ENCODE peak calls at places on chromosomes 12 and 14, in ten cellular contexts. One of them, this sample, is unnamed.
A peak's percentile ranks its signal among the peaks of the same experiment; 100 is the strongest.

GRCh38 chr14:21880918-21881317 is 207.3 kb upstream of the OR4E1 start:
- DNase-seq in C1 segment of cervical spinal cord: no peak
- DNase-seq in T-helper 9 cell: no peak
- DNase-seq in RKO: no peak
- DNase-seq in Jurkat, Clone E6-1: no peak
- DNase-seq in MV-4-11: no peak
- DNase-seq in AG09319: no peak
- DNase-seq in neural crest cell: no peak
- DNase-seq in PC-3: no peak
- DNase-seq in activated T-cell treated with anti-CD3 and anti-CD28 coated beads, Interleukin-2, amount 50 U/mL, for 1 hour: no peak
- DNase-seq in this sample: no peak

GRCh38 chr12:59615392-59616165 is 19.8 kb downstream of the SLC16A7 start:
- DNase-seq in RKO: no peak
- DNase-seq in activated T-cell treated with anti-CD3 and anti-CD28 coated beads, Interleukin-2, amount 50 U/mL, for 1 hour: no peak
- DNase-seq in PC-3: no peak
- DNase-seq in AG09319: no peak
- DNase-seq in MV-4-11: no peak
- DNase-seq in Jurkat, Clone E6-1: no peak
- DNase-seq in neural crest cell: no peak
- DNase-seq in C1 segment of cervical spinal cord: no peak
- DNase-seq in T-helper 9 cell: no peak
- DNase-seq in this sample: no peak

GRCh38 chr12:114190971-114191370 is 215.0 kb downstream of the TBX5 start:
- DNase-seq in activated T-cell treated with anti-CD3 and anti-CD28 coated beads, Interleukin-2, amount 50 U/mL, for 1 hour: no peak
- DNase-seq in RKO: no peak
- DNase-seq in neural crest cell: no peak
- DNase-seq in PC-3: no peak
- DNase-seq in T-helper 9 cell: no peak
- DNase-seq in AG09319: no peak
- DNase-seq in C1 segment of cervical spinal cord: no peak
- DNase-seq in MV-4-11: no peak
- DNase-seq in Jurkat, Clone E6-1: no peak
- DNase-seq in this sample: no peak

GRCh38 chr14:93685121-93685520 is 103.2 kb downstream of the PRIMA1 start:
- DNase-seq in AG09319: no peak
- DNase-seq in activated T-cell treated with anti-CD3 and anti-CD28 coated beads, Interleukin-2, amount 50 U/mL, for 1 hour: no peak
- DNase-seq in C1 segment of cervical spinal cord: no peak
- DNase-seq in RKO: no peak
- DNase-seq in T-helper 9 cell: no peak
- DNase-seq in Jurkat, Clone E6-1: no peak
- DNase-seq in neural crest cell: no peak
- DNase-seq in MV-4-11: no peak
- DNase-seq in PC-3: no peak
- DNase-seq in this sample: no peak

GRCh38 chr12:68189766-68190700 is 30.5 kb upstream of the IFNG start:
- DNase-seq in MV-4-11: peak; percentile 50
- DNase-seq in Jurkat, Clone E6-1: peak; percentile 19
- DNase-seq in PC-3: peak; percentile 39
- DNase-seq in C1 segment of cervical spinal cord: no peak
- DNase-seq in neural crest cell: no peak
- DNase-seq in AG09319: no peak
- DNase-seq in RKO: peak; percentile 45
- DNase-seq in T-helper 9 cell: no peak
- DNase-seq in activated T-cell treated with anti-CD3 and anti-CD28 coated beads, Interleukin-2, amount 50 U/mL, for 1 hour: no peak
- DNase-seq in this sample: no peak

GRCh38 chr12:84910549-84911241 is 1.9 kb downstream of the SLC6A15 start:
- DNase-seq in RKO: no peak
- DNase-seq in T-helper 9 cell: no peak
- DNase-seq in PC-3: no peak
- DNase-seq in C1 segment of cervical spinal cord: no peak
- DNase-seq in AG09319: no peak
- DNase-seq in activated T-cell treated with anti-CD3 and anti-CD28 coated beads, Interleukin-2, amount 50 U/mL, for 1 hour: no peak
- DNase-seq in neural crest cell: peak; percentile 3
- DNase-seq in MV-4-11: no peak
- DNase-seq in Jurkat, Clone E6-1: no peak
- DNase-seq in this sample: no peak

GRCh38 chr12:51863363-51863920 is 14.9 kb upstream of the FIGNL2 start:
- DNase-seq in T-helper 9 cell: no peak
- DNase-seq in PC-3: no peak
- DNase-seq in AG09319: no peak
- DNase-seq in Jurkat, Clone E6-1: no peak
- DNase-seq in activated T-cell treated with anti-CD3 and anti-CD28 coated beads, Interleukin-2, amount 50 U/mL, for 1 hour: no peak
- DNase-seq in MV-4-11: peak; percentile 45
- DNase-seq in C1 segment of cervical spinal cord: no peak
- DNase-seq in neural crest cell: no peak
- DNase-seq in RKO: no peak
- DNase-seq in this sample: no peak

GRCh38 chr14:83294941-83295340 is 1761.3 kb upstream of the SEL1L start:
- DNase-seq in activated T-cell treated with anti-CD3 and anti-CD28 coated beads, Interleukin-2, amount 50 U/mL, for 1 hour: no peak
- DNase-seq in PC-3: no peak
- DNase-seq in MV-4-11: no peak
- DNase-seq in neural crest cell: no peak
- DNase-seq in C1 segment of cervical spinal cord: no peak
- DNase-seq in RKO: no peak
- DNase-seq in AG09319: no peak
- DNase-seq in Jurkat, Clone E6-1: no peak
- DNase-seq in T-helper 9 cell: no peak
- DNase-seq in this sample: no peak

GRCh38 chr12:109394891-109395290 is 47.2 kb downstream of the MYO1H start:
- DNase-seq in Jurkat, Clone E6-1: no peak
- DNase-seq in MV-4-11: no peak
- DNase-seq in neural crest cell: no peak
- DNase-seq in activated T-cell treated with anti-CD3 and anti-CD28 coated beads, Interleukin-2, amount 50 U/mL, for 1 hour: no peak
- DNase-seq in PC-3: no peak
- DNase-seq in T-helper 9 cell: no peak
- DNase-seq in RKO: no peak
- DNase-seq in AG09319: no peak
- DNase-seq in C1 segment of cervical spinal cord: no peak
- DNase-seq in this sample: no peak

GRCh38 chr14:100902792-100903191 is 730 bp downstream of the RTL1 start:
- DNase-seq in MV-4-11: no peak
- DNase-seq in PC-3: no peak
- DNase-seq in RKO: no peak
- DNase-seq in Jurkat, Clone E6-1: no peak
- DNase-seq in activated T-cell treated with anti-CD3 and anti-CD28 coated beads, Interleukin-2, amount 50 U/mL, for 1 hour: no peak
- DNase-seq in C1 segment of cervical spinal cord: no peak
- DNase-seq in T-helper 9 cell: no peak
- DNase-seq in neural crest cell: no peak
- DNase-seq in AG09319: no peak
- DNase-seq in this sample: no peak

GRCh38 chr14:87196436-87196835 is 796.5 kb downstream of the GALC start:
- DNase-seq in C1 segment of cervical spinal cord: no peak
- DNase-seq in T-helper 9 cell: no peak
- DNase-seq in Jurkat, Clone E6-1: no peak
- DNase-seq in neural crest cell: no peak
- DNase-seq in activated T-cell treated with anti-CD3 and anti-CD28 coated beads, Interleukin-2, amount 50 U/mL, for 1 hour: no peak
- DNase-seq in PC-3: no peak
- DNase-seq in MV-4-11: no peak
- DNase-seq in RKO: no peak
- DNase-seq in AG09319: no peak
- DNase-seq in this sample: no peak

GRCh38 chr14:92596328-92596943 is 82.9 kb downstream of the RIN3 start:
- DNase-seq in AG09319: no peak
- DNase-seq in activated T-cell treated with anti-CD3 and anti-CD28 coated beads, Interleukin-2, amount 50 U/mL, for 1 hour: no peak
- DNase-seq in Jurkat, Clone E6-1: no peak
- DNase-seq in T-helper 9 cell: no peak
- DNase-seq in PC-3: no peak
- DNase-seq in C1 segment of cervical spinal cord: no peak
- DNase-seq in RKO: no peak
- DNase-seq in MV-4-11: no peak
- DNase-seq in neural crest cell: no peak
- DNase-seq in this sample: no peak

GRCh38 chr12:53298154-53298553 is 1.3 kb upstream of the MYG1 start:
- DNase-seq in activated T-cell treated with anti-CD3 and anti-CD28 coated beads, Interleukin-2, amount 50 U/mL, for 1 hour: no peak
- DNase-seq in T-helper 9 cell: no peak
- DNase-seq in C1 segment of cervical spinal cord: no peak
- DNase-seq in RKO: peak; percentile 39
- DNase-seq in PC-3: peak; percentile 74
- DNase-seq in AG09319: peak; percentile 87
- DNase-seq in Jurkat, Clone E6-1: no peak
- DNase-seq in MV-4-11: peak; percentile 72
- DNase-seq in neural crest cell: no peak
- DNase-seq in this sample: no peak

GRCh38 chr12:10941916-10942607 is 3.0 kb upstream of the TAS2R14 start:
- DNase-seq in MV-4-11: no peak
- DNase-seq in Jurkat, Clone E6-1: peak; percentile 39
- DNase-seq in AG09319: no peak
- DNase-seq in C1 segment of cervical spinal cord: no peak
- DNase-seq in T-helper 9 cell: no peak
- DNase-seq in PC-3: peak; percentile 77
- DNase-seq in neural crest cell: no peak
- DNase-seq in RKO: no peak
- DNase-seq in activated T-cell treated with anti-CD3 and anti-CD28 coated beads, Interleukin-2, amount 50 U/mL, for 1 hour: peak; percentile 11
- DNase-seq in this sample: no peak

GRCh38 chr14:69540654-69541335 is 33.9 kb downstream of the CCDC177 start:
- DNase-seq in C1 segment of cervical spinal cord: no peak
- DNase-seq in Jurkat, Clone E6-1: no peak
- DNase-seq in PC-3: no peak
- DNase-seq in RKO: no peak
- DNase-seq in neural crest cell: no peak
- DNase-seq in MV-4-11: peak; percentile 66
- DNase-seq in activated T-cell treated with anti-CD3 and anti-CD28 coated beads, Interleukin-2, amount 50 U/mL, for 1 hour: no peak
- DNase-seq in AG09319: no peak
- DNase-seq in T-helper 9 cell: no peak
- DNase-seq in this sample: no peak

GRCh38 chr12:4555804-4556203 is 6.2 kb upstream of the DYRK4 start:
- DNase-seq in RKO: peak; percentile 46
- DNase-seq in neural crest cell: no peak
- DNase-seq in C1 segment of cervical spinal cord: no peak
- DNase-seq in T-helper 9 cell: no peak
- DNase-seq in AG09319: no peak
- DNase-seq in MV-4-11: peak; percentile 80
- DNase-seq in PC-3: no peak
- DNase-seq in Jurkat, Clone E6-1: no peak
- DNase-seq in activated T-cell treated with anti-CD3 and anti-CD28 coated beads, Interleukin-2, amount 50 U/mL, for 1 hour: no peak
- DNase-seq in this sample: no peak

GRCh38 chr14:67228325-67228984 is 12.8 kb upstream of the PALS1 start:
- DNase-seq in PC-3: peak; percentile 67
- DNase-seq in C1 segment of cervical spinal cord: no peak
- DNase-seq in T-helper 9 cell: no peak
- DNase-seq in RKO: peak; percentile 53
- DNase-seq in neural crest cell: no peak
- DNase-seq in MV-4-11: no peak
- DNase-seq in Jurkat, Clone E6-1: no peak
- DNase-seq in activated T-cell treated with anti-CD3 and anti-CD28 coated beads, Interleukin-2, amount 50 U/mL, for 1 hour: no peak
- DNase-seq in AG09319: no peak
- DNase-seq in this sample: no peak

GRCh38 chr12:113030875-113031525 is 25.5 kb upstream of the DTX1 start:
- DNase-seq in AG09319: peak; percentile 34
- DNase-seq in RKO: peak; percentile 56
- DNase-seq in Jurkat, Clone E6-1: peak; percentile 6
- DNase-seq in MV-4-11: no peak
- DNase-seq in PC-3: peak; percentile 86
- DNase-seq in T-helper 9 cell: no peak
- DNase-seq in C1 segment of cervical spinal cord: peak; percentile 9
- DNase-seq in activated T-cell treated with anti-CD3 and anti-CD28 coated beads, Interleukin-2, amount 50 U/mL, for 1 hour: no peak
- DNase-seq in neural crest cell: peak; percentile 23
- DNase-seq in this sample: no peak

This sample was measured in effector memory CD4-positive, alpha-beta T cell.